ENCODE peak calls at places on chromosomes 13 and 19, in eight cellular contexts. Y is left lung, N is progenitor cell of endocrine pancreas, X is MCF 10A, R is GM13976, V is lung, T is cardiac muscle cell, O is fibroblast of mammary gland. G is an unnamed sample.
A peak's percentile ranks its signal among the peaks of the same experiment; 100 is the strongest.

GRCh38 chr13:44350775-44351504 is 22.7 kb upstream of the SERP2 start:
- DNase-seq in T (no peak), R (no peak), O (no peak), N (no peak), V (no peak), X (no peak), Y (no peak), G (no peak)

GRCh38 chr13:30565658-30566057 is 52.1 kb upstream of the USPL1 start:
- DNase-seq in T (no peak), X (no peak), V (no peak), R (no peak), O (no peak), N (no peak), Y (no peak), G (peak; percentile 39)

GRCh38 chr13:113837554-113838355 is 26.1 kb downstream of the GAS6 start:
- DNase-seq in V (peak; percentile 84), N (no peak), R (no peak), O (peak; percentile 99), X (peak; percentile 99), T (peak; percentile 98), Y (peak; percentile 90), G (no peak)

GRCh38 chr13:50519866-50520265 is 323.6 kb downstream of the DLEU7 start:
- DNase-seq in R (no peak), T (peak; percentile 51), V (no peak), N (no peak), O (no peak), Y (no peak), X (peak; percentile 34), G (no peak)

GRCh38 chr13:79541426-79542049 is 60.6 kb downstream of the NDFIP2 start:
- DNase-seq in T (peak; percentile 78), X (peak; percentile 66), V (no peak), R (peak; percentile 13), Y (no peak), O (peak; percentile 75), N (no peak), G (no peak)

GRCh38 chr19:54380897-54381296 is 16.2 kb upstream of the LAIR1 start:
- DNase-seq in O (no peak), Y (no peak), V (no peak), X (no peak), N (no peak), T (no peak), R (no peak), G (no peak)

GRCh38 chr19:41882568-41883462 is at the start of gene ARHGEF1:
- DNase-seq in V (peak; percentile 71), N (no peak), R (peak; percentile 72), Y (peak; percentile 96), T (peak; percentile 40), O (no peak), X (peak; percentile 49), G (peak; percentile 60)

GRCh38 chr13:99659234-99659633 is 158.0 kb downstream of the TM9SF2 start:
- DNase-seq in V (no peak), O (no peak), Y (no peak), R (no peak), T (no peak), X (no peak), N (no peak), G (no peak)

GRCh38 chr13:39603424-39603947 is 493 bp upstream of the LHFPL6 start:
- DNase-seq in N (no peak), V (peak; percentile 30), R (no peak), O (peak; percentile 41), X (peak; percentile 29), Y (no peak), T (peak; percentile 40), G (no peak)

GRCh38 chr19:40754611-40755247 is 3.7 kb downstream of the SNRPA start:
- DNase-seq in O (peak; percentile 36), V (no peak), X (no peak), N (no peak), Y (no peak), R (no peak), T (peak; percentile 30), G (peak; percentile 89)

GRCh38 chr13:104015646-104016396 is 949.6 kb upstream of the SLC10A2 start:
- DNase-seq in T (peak; percentile 94), Y (no peak), X (no peak), N (no peak), V (no peak), O (peak; percentile 8), R (no peak), G (no peak)

GRCh38 chr19:3720533-3720917 is 12.3 kb downstream of the TJP3 start:
- DNase-seq in R (no peak), T (no peak), X (no peak), O (no peak), V (no peak), N (no peak), Y (no peak), G (no peak)

GRCh38 chr13:25978961-25979360 is 72.9 kb downstream of the SHISA2 start:
- DNase-seq in Y (no peak), N (no peak), V (no peak), T (no peak), O (no peak), X (no peak), R (no peak), G (no peak)

GRCh38 chr13:41137241-41137640 is 4.6 kb upstream of the KBTBD6 start:
- DNase-seq in Y (no peak), X (peak; percentile 88), N (no peak), R (no peak), V (no peak), O (no peak), T (no peak), G (no peak)

GRCh38 chr13:90872491-90873025 is 474.9 kb upstream of the MIR17HG start:
- DNase-seq in N (no peak), Y (no peak), R (no peak), O (no peak), V (no peak), X (no peak), T (no peak), G (no peak)

GRCh38 chr13:61247149-61247936 is 168.3 kb downstream of the PCDH20 start:
- DNase-seq in N (no peak), R (no peak), V (no peak), X (no peak), T (no peak), O (no peak), Y (peak; percentile 24), G (no peak)

GRCh38 chr19:45446944-45447343 is 20.9 kb upstream of the FOSB start:
- DNase-seq in T (no peak), R (no peak), N (no peak), V (no peak), O (no peak), X (peak; percentile 87), Y (no peak), G (no peak)

GRCh38 chr13:51479199-51479523 is 26.3 kb upstream of the INTS6 start:
- DNase-seq in R (no peak), V (no peak), O (peak; percentile 77), Y (no peak), T (peak; percentile 25), N (no peak), X (peak; percentile 43), G (no peak)

GRCh38 chr19:35291259-35291658 is 702 bp upstream of the MAG start:
- DNase-seq in R (no peak), V (no peak), T (no peak), X (no peak), Y (no peak), N (no peak), O (no peak), G (no peak)

GRCh38 chr19:6221220-6221877 is 58.4 kb downstream of the MLLT1 start:
- DNase-seq in O (no peak), X (no peak), R (no peak), T (no peak), V (no peak), N (no peak), Y (peak; percentile 62), G (no peak)

GRCh38 chr13:73704587-73704986 is 429.6 kb downstream of the KLF12 start:
- DNase-seq in X (no peak), O (no peak), Y (no peak), N (no peak), V (no peak), R (no peak), T (no peak), G (no peak)

GRCh38 chr13:22735381-22735995 is 445.3 kb upstream of the SGCG start:
- DNase-seq in V (no peak), N (no peak), R (no peak), Y (no peak), O (no peak), T (peak; percentile 1), X (no peak), G (no peak)
- TF ChIP-seq CTCF in V (no peak), N (no peak), R (no peak), Y (no peak), O (no peak), T (no peak), X (no peak), G (no peak)

DNA sequence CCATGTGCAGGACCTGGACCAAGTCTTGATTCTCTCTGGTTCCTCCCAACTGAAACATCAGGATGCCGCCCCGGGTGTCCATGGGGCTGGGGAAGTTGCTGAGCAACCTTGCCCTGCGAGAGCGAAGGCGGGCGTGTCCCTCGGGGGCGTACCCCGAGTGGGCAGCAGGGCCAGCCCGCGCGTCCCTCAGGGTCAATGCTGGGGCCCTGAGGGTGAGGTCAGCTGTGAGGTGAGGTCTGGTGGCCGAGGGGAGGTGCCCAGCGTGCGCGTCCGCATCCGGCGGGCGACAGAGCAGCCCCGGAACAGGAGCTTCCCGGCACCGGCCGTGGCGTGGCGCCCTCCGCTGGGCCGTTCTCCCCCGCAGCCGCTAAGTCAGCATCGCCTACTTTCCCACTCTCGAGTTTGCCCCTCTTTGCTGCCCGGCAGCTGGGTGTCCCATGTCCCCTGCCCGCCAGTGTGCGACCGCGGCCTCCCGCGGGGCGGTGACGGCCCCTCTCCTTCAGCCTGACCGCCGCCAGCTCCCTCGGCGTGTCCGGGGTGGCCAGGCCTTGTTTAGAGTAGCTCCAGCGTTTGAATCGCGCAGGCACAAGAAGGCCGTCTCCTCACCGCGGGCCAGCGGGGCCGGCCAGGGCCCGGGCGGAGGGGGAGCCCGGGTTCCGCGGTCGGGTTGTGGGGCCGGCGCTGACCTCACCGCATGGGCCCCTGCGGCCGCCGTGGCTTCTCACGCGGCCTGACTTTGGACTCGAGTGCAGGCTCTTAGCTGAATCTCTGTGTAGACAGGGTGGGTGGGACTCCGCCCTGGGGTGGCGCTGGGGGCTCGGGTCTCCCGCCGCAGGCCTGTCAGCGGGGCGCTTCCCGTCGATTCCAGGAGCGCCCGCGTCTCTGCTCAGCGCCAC is 33.0 kb downstream of the GJA3 start:
- DNase-seq in N (peak; percentile 57), Y (peak; percentile 93), X (peak; percentile 13), T (peak; percentile 65), V (peak; percentile 74), O (peak; percentile 40), R (peak; percentile 82), G (peak; percentile 58)
- TF ChIP-seq CTCF in N (peak; percentile 54), Y (no peak), X (no peak), T (peak; percentile 53), V (no peak), O (peak; percentile 26), R (peak; percentile 56), G (peak; percentile 30)

DNA sequence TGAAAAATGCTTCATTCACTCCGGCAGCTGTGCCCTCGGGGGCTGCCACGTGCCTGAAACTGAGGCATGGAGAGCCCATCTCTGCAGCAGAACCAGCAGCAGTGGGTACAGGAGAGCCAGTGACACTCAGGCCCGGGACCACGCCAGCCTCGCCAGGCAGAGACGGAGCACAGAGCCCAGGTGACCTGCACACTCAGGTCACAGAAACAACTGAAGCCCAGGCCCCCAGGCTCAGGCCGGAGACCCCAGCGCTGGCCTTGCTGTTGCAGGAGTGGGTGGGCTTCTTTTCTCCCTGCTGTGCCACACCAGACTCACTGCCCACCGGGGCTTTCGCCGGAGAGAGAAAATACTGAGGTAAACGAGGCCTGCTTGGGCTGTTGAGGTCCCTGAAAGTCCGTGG is 117.3 kb downstream of the SOX1 start:
- DNase-seq in T (no peak), X (no peak), R (no peak), Y (no peak), O (no peak), V (no peak), N (no peak), G (no peak)
- TF ChIP-seq CTCF in T (no peak), X (no peak), R (no peak), Y (no peak), O (no peak), V (no peak), N (no peak), G (no peak)

GRCh38 chr13:112213467-112214245 is 146.7 kb downstream of the SOX1 start:
- DNase-seq in O (no peak), R (no peak), X (no peak), N (no peak), V (peak; percentile 43), Y (no peak), T (no peak), G (no peak)
- TF ChIP-seq CTCF in O (no peak), R (no peak), X (no peak), N (no peak), V (no peak), Y (no peak), T (no peak), G (no peak)